ENCODE peak calls at places on chromosomes 16 and 17, in five cellular contexts. M is AG04450, U is sigmoid colon, C is Panc1, G is uterus. F is an unnamed sample.
A peak's percentile ranks its signal among the peaks of the same experiment; 100 is the strongest.

GRCh38 chr16:27253526-27253930 is 15.0 kb downstream of the NSMCE1 start:
- DNase-seq in M (peak; percentile 51), U (no peak), C (no peak), G (no peak), F (no peak)

GRCh38 chr16:6193718-6194117 is 1096.1 kb upstream of the EEF2KMT start:
- DNase-seq in M (no peak), U (no peak), C (no peak), G (no peak), F (peak; percentile 41)

GRCh38 chr16:2365895-2366294 is 25.4 kb upstream of the ABCA3 start:
- DNase-seq in M (peak; percentile 18), U (no peak), C (no peak), G (no peak), F (no peak)

GRCh38 chr17:46072998-46073397 is 73.9 kb downstream of the STH start:
- DNase-seq in M (peak; percentile 30), U (no peak), C (no peak), G (no peak), F (no peak)

GRCh38 chr16:70160821-70161220 is 12.8 kb upstream of the CLEC18C start:
- DNase-seq in M (no peak), U (no peak), C (no peak), G (no peak), F (no peak)

GRCh38 chr17:80779961-80780380 is 211.7 kb upstream of the CHMP6 start:
- DNase-seq in M (no peak), U (peak; percentile 84), C (no peak), G (peak; percentile 85), F (peak; percentile 92)

GRCh38 chr16:31868701-31869167 is 4.9 kb upstream of the ZNF267 start:
- DNase-seq in M (peak; percentile 26), U (peak; percentile 85), C (peak; percentile 48), G (peak; percentile 85), F (peak; percentile 76)

GRCh38 chr16:85521737-85522042 is 91.4 kb upstream of the GSE1 start:
- DNase-seq in M (no peak), U (peak; percentile 70), C (no peak), G (no peak), F (no peak)

GRCh38 chr16:17273142-17273561 is 197.6 kb downstream of the XYLT1 start:
- DNase-seq in M (peak; percentile 76), U (no peak), C (peak; percentile 46), G (peak; percentile 20), F (peak; percentile 64)

GRCh38 chr16:82580293-82580900 is 46.4 kb upstream of the CDH13 start:
- DNase-seq in M (no peak), U (no peak), C (no peak), G (no peak), F (peak; percentile 27)

GRCh38 chr16:70252355-70252988 is 732 bp upstream of the EXOSC6 start:
- DNase-seq in M (no peak), U (no peak), C (no peak), G (no peak), F (no peak)

GRCh38 chr16:2478273-2478672 is 3.3 kb downstream of the TBC1D24 start:
- DNase-seq in M (no peak), U (no peak), C (no peak), G (no peak), F (no peak)

GRCh38 chr17:5526821-5527598 is 40.6 kb downstream of the MIS12 start:
- DNase-seq in M (peak; percentile 91), U (peak; percentile 85), C (peak; percentile 84), G (peak; percentile 85), F (no peak)

GRCh38 chr17:17380156-17380925 is 77.2 kb downstream of the NT5M start:
- DNase-seq in M (no peak), U (no peak), C (no peak), G (no peak), F (no peak)

GRCh38 chr17:55466671-55467070 is 44.6 kb downstream of the SMIM36 start:
- DNase-seq in M (no peak), U (no peak), C (no peak), G (no peak), F (peak; percentile 90)

GRCh38 chr17:82775033-82775823 is 23.4 kb downstream of the TBCD start:
- DNase-seq in M (no peak), U (peak; percentile 81), C (no peak), G (peak; percentile 59), F (peak; percentile 57)

GRCh38 chr16:17768257-17768656 is 297.5 kb upstream of the XYLT1 start:
- DNase-seq in M (no peak), U (no peak), C (no peak), G (no peak), F (no peak)

GRCh38 chr17:61159415-61159814 is 240.2 kb upstream of the TBX2 start:
- DNase-seq in M (no peak), U (no peak), C (no peak), G (no peak), F (no peak)

GRCh38 chr17:22484826-22485225 is 792.5 kb downstream of the KCNJ18 start:
- DNase-seq in M (no peak), U (no peak), C (no peak), G (no peak), F (no peak)
- H3K9me3 ChIP-seq in M (peaks cover 35% of the 10 kb centered on the region), U (peaks cover 8% of the 10 kb centered on the region), C (no peaks in the 10 kb centered on the region), G (no peaks in the 10 kb centered on the region), F (no peaks in the 10 kb centered on the region)

GRCh38 chr16:19392352-19392751 is 25.3 kb upstream of the TMC5 start:
- DNase-seq in M (no peak), U (no peak), C (no peak), G (no peak), F (peak; percentile 39)

GRCh38 chr16:19396555-19397011 is 21.1 kb upstream of the TMC5 start:
- DNase-seq in M (no peak), U (no peak), C (no peak), G (no peak), F (peak; percentile 99)

GRCh38 chr16:19389246-19389645 is 28.4 kb upstream of the TMC5 start:
- DNase-seq in M (no peak), U (no peak), C (no peak), G (no peak), F (peak; percentile 88)

GRCh38 chr16:19393226-19394074 is 24.2 kb upstream of the TMC5 start:
- DNase-seq in M (no peak), U (no peak), C (no peak), G (no peak), F (peak; percentile 95)
- H3K27ac ChIP-seq in M (no peak overlapping the region), U (peak overlapping the region; percentile 36), C (no peak overlapping the region), G (no peak overlapping the region), F (peak overlapping the region; percentile 70)

DNA sequence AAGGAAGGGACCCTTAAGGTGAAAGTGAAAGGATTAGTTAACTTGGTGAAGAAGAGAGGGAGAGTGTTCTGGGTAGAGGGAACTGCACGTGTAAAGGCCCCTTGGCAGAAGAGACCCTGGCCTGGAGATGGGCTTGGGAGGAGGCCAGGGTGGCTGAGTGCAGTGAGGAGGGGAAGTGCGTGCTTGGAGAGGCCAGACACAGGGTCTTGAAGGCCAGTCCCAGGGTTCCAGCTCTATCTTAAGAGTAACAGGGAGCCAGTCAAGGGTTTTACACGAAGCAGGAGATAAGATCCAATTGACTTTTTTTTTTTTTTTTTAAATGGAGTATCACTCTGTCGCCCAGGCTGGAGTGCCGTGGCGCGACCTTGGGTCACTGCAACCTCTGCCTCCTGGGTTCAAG is 15.2 kb upstream of the DOK4 start:
- DNase-seq in M (no peak), U (peak; percentile 47), C (no peak), G (no peak), F (no peak)
- H3K27me3 ChIP-seq in M (peaks cover 57% of the 10 kb centered on the region), U (no peaks in the 10 kb centered on the region), C (no peaks in the 10 kb centered on the region), G (no peaks in the 10 kb centered on the region), F (no peaks in the 10 kb centered on the region)

GRCh38 chr16:64321881-64322280 is 800.0 kb downstream of the CDH11 start:
- DNase-seq in M (no peak), U (no peak), C (no peak), G (no peak), F (no peak)
- H3K9me3 ChIP-seq in M (no peaks in the 10 kb centered on the region), U (no peaks in the 10 kb centered on the region), C (no peaks in the 10 kb centered on the region), G (no peaks in the 10 kb centered on the region), F (no peaks in the 10 kb centered on the region)

GRCh38 chr16:68736561-68736960 is 531 bp upstream of the CDH1 start:
- DNase-seq in M (no peak), U (no peak), C (no peak), G (no peak), F (no peak)
- H3K27ac ChIP-seq in M (no peak overlapping the region), U (no peak overlapping the region), C (no peak overlapping the region), G (no peak overlapping the region), F (no peak overlapping the region)

DNA sequence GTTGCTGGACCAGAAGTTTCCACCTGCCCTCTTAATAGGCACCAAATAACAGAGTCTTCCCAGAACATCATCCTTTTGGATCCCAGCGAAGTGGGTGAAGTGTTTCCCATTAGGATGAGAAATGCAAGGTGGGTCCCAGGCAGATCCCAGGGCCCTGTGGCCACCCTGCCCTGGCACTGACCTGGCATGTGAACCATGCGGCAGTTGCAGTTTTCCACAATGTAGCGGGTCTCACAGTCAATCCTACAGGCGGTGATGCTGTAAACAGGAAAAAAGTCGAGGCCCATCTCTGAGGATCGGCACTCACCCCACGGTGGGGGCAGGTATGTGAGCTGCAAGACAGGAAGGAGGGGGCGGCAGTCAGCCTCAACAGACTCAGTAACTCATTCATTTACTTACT is 36.4 kb downstream of the SPACA3 start:
- DNase-seq in M (no peak), U (no peak), C (no peak), G (no peak), F (no peak)
- H3K27me3 ChIP-seq in M (peaks cover 16% of the 10 kb centered on the region), U (no peaks in the 10 kb centered on the region), C (no peaks in the 10 kb centered on the region), G (no peaks in the 10 kb centered on the region), F (no peaks in the 10 kb centered on the region)